ENCODE peak calls at places on chromosomes 3 and 15, in eight cellular contexts. V is sigmoid colon, J is right atrium auricular region, G is astrocyte of the spinal cord, E is psoas muscle, C is NB4, Y is cardiac muscle cell, B is breast epithelium. T is an unnamed sample.
A peak's percentile ranks its signal among the peaks of the same experiment; 100 is the strongest.

GRCh38 chr3:69197922-69198540 is 75.6 kb upstream of the LMOD3 start:
- DNase-seq in E (no peak), C (no peak), Y (no peak), J (no peak), G (no peak), B (no peak), V (no peak), T (no peak)

GRCh38 chr15:51499379-51499976 is 123.1 kb downstream of the DMXL2 start:
- DNase-seq in Y (peak; percentile 1), G (peak; percentile 48), E (no peak), V (no peak), J (no peak), B (no peak), C (peak; percentile 45), T (peak; percentile 66)

GRCh38 chr3:161096771-161097367 is 8.3 kb downstream of the B3GALNT1 start:
- DNase-seq in C (peak; percentile 24), Y (peak; percentile 29), B (no peak), V (no peak), G (no peak), J (no peak), E (no peak), T (no peak)

GRCh38 chr15:57663262-57663661 is 43.3 kb upstream of the POLR2M start:
- DNase-seq in Y (no peak), E (no peak), B (no peak), G (no peak), V (no peak), J (no peak), C (no peak), T (no peak)

GRCh38 chr15:93997071-93997658 is 234.2 kb upstream of the MCTP2 start:
- DNase-seq in E (no peak), C (peak; percentile 27), V (no peak), Y (peak; percentile 34), G (peak; percentile 37), B (no peak), J (no peak), T (peak; percentile 45)

GRCh38 chr3:55765398-55765797 is 278.3 kb upstream of the WNT5A start:
- DNase-seq in C (no peak), G (no peak), V (no peak), J (no peak), B (no peak), E (no peak), Y (no peak), T (no peak)

GRCh38 chr3:48504051-48504946 is at the start of gene SHISA5:
- DNase-seq in G (peak; percentile 66), B (peak; percentile 71), V (peak; percentile 90), E (peak; percentile 87), Y (peak; percentile 68), J (peak; percentile 80), C (peak; percentile 53), T (peak; percentile 66)

GRCh38 chr15:53910852-53911251 is 67.4 kb upstream of the UNC13C start:
- DNase-seq in J (no peak), V (no peak), E (no peak), C (no peak), Y (no peak), G (no peak), B (no peak), T (no peak)

GRCh38 chr15:58438956-58439355 is 7.2 kb downstream of the LIPC start:
- DNase-seq in J (no peak), G (peak; percentile 31), V (no peak), E (no peak), C (peak; percentile 85), B (no peak), Y (peak; percentile 66), T (peak; percentile 72)

GRCh38 chr3:68666409-68667193 is 265.7 kb downstream of the TAFA4 start:
- DNase-seq in J (no peak), B (no peak), C (no peak), E (no peak), Y (peak; percentile 8), G (no peak), V (no peak), T (no peak)

GRCh38 chr15:80309769-80310384 is 57.9 kb upstream of the CTXND1 start:
- DNase-seq in V (no peak), Y (peak; percentile 55), J (no peak), B (no peak), E (no peak), C (peak; percentile 31), G (peak; percentile 17), T (peak; percentile 48)

GRCh38 chr3:16177962-16178627 is 3.6 kb downstream of the GALNT15 start:
- DNase-seq in E (peak; percentile 86), C (peak; percentile 69), B (peak; percentile 75), J (peak; percentile 84), Y (peak; percentile 86), V (peak; percentile 91), G (peak; percentile 88), T (peak; percentile 89)

GRCh38 chr3:187736418-187736871 is 8.8 kb downstream of the BCL6 start:
- DNase-seq in B (no peak), J (no peak), E (peak; percentile 32), G (peak; percentile 62), C (peak; percentile 35), V (no peak), Y (no peak), T (peak; percentile 76)

GRCh38 chr3:128369106-128369708 is 97.5 kb downstream of the DNAJB8 start:
- DNase-seq in B (no peak), J (no peak), V (no peak), C (no peak), E (no peak), G (no peak), Y (no peak), T (no peak)

GRCh38 chr3:170055209-170055608 is 17.4 kb downstream of the GPR160 start:
- DNase-seq in B (no peak), Y (no peak), E (no peak), C (peak; percentile 38), V (no peak), G (peak; percentile 26), J (no peak), T (no peak)

GRCh38 chr3:65473746-65474145 is 565.0 kb downstream of the MAGI1 start:
- DNase-seq in V (no peak), B (no peak), G (peak; percentile 28), E (no peak), C (no peak), J (no peak), Y (no peak), T (peak; percentile 18)

GRCh38 chr15:57560976-57561711 is 30.6 kb upstream of the MYZAP start:
- DNase-seq in Y (peak; percentile 86), G (peak; percentile 70), V (peak; percentile 86), J (peak; percentile 82), E (peak; percentile 54), B (peak; percentile 62), C (peak; percentile 73), T (peak; percentile 86)

GRCh38 chr3:49689046-49689886 is at the start of the genes MST1 and RNF123:
- DNase-seq in C (peak; percentile 93), B (peak; percentile 79), V (peak; percentile 93), E (peak; percentile 93), J (peak; percentile 86), G (peak; percentile 87), Y (peak; percentile 95), T (peak; percentile 92)

DNA sequence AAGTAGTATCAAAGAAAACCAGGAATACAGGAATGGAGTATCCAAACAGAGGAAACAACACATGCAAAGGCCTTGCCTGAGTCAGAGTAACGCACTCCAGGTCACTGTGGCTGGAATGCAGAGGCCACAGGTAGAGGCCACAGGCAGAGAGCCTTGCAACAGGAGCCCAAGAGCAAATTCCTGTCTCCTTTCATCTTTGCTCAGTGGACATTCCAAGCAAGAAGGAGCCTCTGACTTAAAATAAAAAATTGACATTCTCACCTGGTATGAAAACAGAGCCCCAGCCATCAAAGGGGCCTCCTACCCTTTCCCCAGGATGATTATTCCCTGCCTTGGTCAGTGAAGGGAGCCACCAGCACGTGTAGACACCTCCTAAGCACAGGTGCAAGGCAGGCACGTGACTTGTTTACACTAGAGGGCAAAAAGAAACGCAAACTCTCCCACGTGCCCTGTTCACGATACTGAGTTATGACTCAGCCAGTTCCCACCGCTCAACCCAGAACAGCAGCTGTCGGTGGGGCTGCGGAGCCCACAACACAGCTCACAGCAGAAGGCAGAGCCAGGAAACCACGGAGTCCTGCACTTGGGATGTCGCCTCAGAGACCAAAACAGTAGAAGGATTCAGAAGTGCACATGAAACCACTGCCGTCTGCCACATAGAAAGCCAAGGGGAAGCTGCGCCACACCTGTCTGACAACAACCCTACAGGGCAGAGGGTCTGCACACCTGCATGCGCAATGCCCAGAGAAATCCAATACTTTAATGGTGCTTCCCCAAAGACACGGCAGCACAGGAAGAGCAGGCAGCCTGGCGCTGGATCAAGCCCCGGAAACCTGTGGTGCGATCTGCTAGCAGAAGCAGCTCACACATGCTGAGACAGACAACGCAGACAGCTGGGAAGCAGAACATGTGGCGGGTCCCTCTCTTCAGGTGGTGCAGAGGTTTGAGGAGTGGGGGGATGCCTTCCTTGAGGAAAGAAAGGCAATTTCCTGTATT is 52.1 kb downstream of the ITGB5 start:
- DNase-seq in E (peak; percentile 51), Y (no peak), G (peak; percentile 93), V (peak; percentile 78), J (peak; percentile 76), B (peak; percentile 58), C (peak; percentile 37), T (peak; percentile 90)
- H3K4me3 ChIP-seq in E (peak overlapping the region; percentile 55), Y (no peak overlapping the region), G (no peak overlapping the region), V (no peak overlapping the region), J (no peak overlapping the region), B (peak overlapping the region; percentile 18), C (no peak overlapping the region), T (no peak overlapping the region)

GRCh38 chr15:74240002-74240568 is 4.0 kb downstream of the CCDC33 start:
- DNase-seq in J (peak; percentile 60), G (peak; percentile 79), C (peak; percentile 26), V (peak; percentile 82), B (peak; percentile 71), E (peak; percentile 85), Y (no peak), T (peak; percentile 91)
- TF ChIP-seq CTCF in J (no peak), G (peak; percentile 56), C (peak; percentile 11), V (peak; percentile 20), B (no peak), E (peak; percentile 52), Y (peak; percentile 63), T (peak; percentile 56)

GRCh38 chr3:32820971-32821685 is 3.3 kb downstream of the TRIM71 start:
- DNase-seq in C (no peak), V (no peak), G (no peak), J (no peak), E (no peak), Y (no peak), B (no peak), T (no peak)
- H3K4me3 ChIP-seq in C (peak overlapping the region; percentile 30), V (no peak overlapping the region), G (no peak overlapping the region), J (no peak overlapping the region), E (peak overlapping the region; percentile 42), Y (peak overlapping the region; percentile 48), B (no peak overlapping the region), T (no peak overlapping the region)

GRCh38 chr3:112302061-112302830 is 8.2 kb upstream of the SLC9C1 start:
- DNase-seq in E (no peak), G (no peak), Y (peak; percentile 72), V (no peak), B (no peak), J (no peak), C (no peak), T (peak; percentile 67)

GRCh38 chr3:112306825-112307224 is 12.8 kb upstream of the SLC9C1 start:
- DNase-seq in B (no peak), G (no peak), V (no peak), E (no peak), C (no peak), J (no peak), Y (no peak), T (no peak)

GRCh38 chr3:112302881-112303761 is 9.1 kb upstream of the SLC9C1 start:
- DNase-seq in V (no peak), J (no peak), B (no peak), G (no peak), E (no peak), Y (peak; percentile 67), C (no peak), T (peak; percentile 31)

GRCh38 chr3:112303811-112304325 is 9.9 kb upstream of the SLC9C1 start:
- DNase-seq in E (no peak), C (no peak), J (no peak), G (peak; percentile 58), Y (peak; percentile 76), B (no peak), V (no peak), T (peak; percentile 35)

GRCh38 chr3:112304611-112305010 is 10.6 kb upstream of the SLC9C1 start:
- DNase-seq in G (peak; percentile 15), E (no peak), B (no peak), V (no peak), Y (peak; percentile 3), J (no peak), C (no peak), T (peak; percentile 26)
- TF ChIP-seq CTCF in G (peak; percentile 39), E (peak; percentile 15), B (no peak), V (peak; percentile 22), Y (peak; percentile 46), J (peak; percentile 28), C (no peak), T (peak; percentile 35)